ENCODE peak calls at places on chromosome 14, in ten cellular contexts. E is MCF 10A, V is IMR-90, X is GM20000, Z is fibroblast of the aortic adventitia, J is mammary epithelial cell, U is RWPE1, K is kidney, Y is transverse colon, O is fibroblast of lung. L is an unnamed sample.

GRCh38 chr14:96055065-96055752 is 16.0 kb downstream of the C14orf132 start:
- DNase-seq in Y (no peak), V (peak; percentile 35), J (no peak), E (no peak), O (peak; percentile 50), Z (no peak), X (no peak), U (no peak), K (no peak), L (no peak)

GRCh38 chr14:100592972-100593371 is 5.8 kb upstream of the BEGAIN start:
- DNase-seq in J (no peak), K (peak; percentile 38), Y (no peak), X (no peak), Z (no peak), E (no peak), V (no peak), O (no peak), U (no peak), L (peak; percentile 8)

GRCh38 chr14:52111583-52111982 is 42.7 kb upstream of the NID2 start:
- DNase-seq in U (peak; percentile 13), E (peak; percentile 46), Y (no peak), J (peak; percentile 80), V (peak; percentile 87), Z (peak; percentile 79), K (no peak), X (no peak), O (peak; percentile 68), L (no peak)

GRCh38 chr14:99729991-99730875 is 46.1 kb downstream of the CYP46A1 start:
- DNase-seq in V (peak; percentile 19), E (peak; percentile 34), Y (peak; percentile 68), J (no peak), O (no peak), X (peak; percentile 93), K (peak; percentile 87), Z (peak; percentile 39), U (peak; percentile 60), L (peak; percentile 95)

GRCh38 chr14:102694530-102695171 is 82.6 kb upstream of the TRAF3 start:
- DNase-seq in U (peak; percentile 75), V (peak; percentile 73), Z (peak; percentile 86), Y (peak; percentile 63), J (peak; percentile 54), E (peak; percentile 76), K (no peak), X (peak; percentile 70), O (peak; percentile 50), L (peak; percentile 45)

GRCh38 chr14:65810326-65810725 is 397.8 kb downstream of the FUT8 start:
- DNase-seq in O (no peak), Z (no peak), U (no peak), J (no peak), Y (no peak), E (no peak), V (no peak), K (no peak), X (no peak), L (no peak)

GRCh38 chr14:96100171-96101064 is 61.3 kb downstream of the C14orf132 start:
- DNase-seq in Z (peak; percentile 88), E (peak; percentile 80), K (peak; percentile 90), V (peak; percentile 83), Y (peak; percentile 84), U (peak; percentile 74), J (peak; percentile 57), X (peak; percentile 72), O (peak; percentile 60), L (peak; percentile 91)

GRCh38 chr14:106808458-106808857 is 1282.1 kb downstream of the TMEM121 start:
- DNase-seq in Y (no peak), K (no peak), E (no peak), U (no peak), V (no peak), Z (no peak), O (no peak), X (no peak), J (no peak), L (no peak)

GRCh38 chr14:54252072-54252730 is 144.6 kb upstream of the CDKN3 start:
- DNase-seq in O (peak; percentile 98), J (peak; percentile 88), E (peak; percentile 63), X (no peak), V (peak; percentile 58), Y (no peak), K (no peak), Z (peak; percentile 77), U (peak; percentile 82), L (no peak)

GRCh38 chr14:58746261-58746660 is 108.5 kb downstream of the DACT1 start:
- DNase-seq in O (peak; percentile 94), K (no peak), V (peak; percentile 92), U (peak; percentile 69), X (no peak), Z (peak; percentile 86), J (peak; percentile 82), E (peak; percentile 81), Y (no peak), L (no peak)

GRCh38 chr14:80956922-80957321 is 1.5 kb downstream of the TSHR start:
- DNase-seq in K (no peak), Z (no peak), O (no peak), J (no peak), Y (no peak), U (no peak), V (no peak), X (no peak), E (no peak), L (no peak)

GRCh38 chr14:54220122-54220691 is 176.6 kb upstream of the CDKN3 start:
- DNase-seq in E (no peak), X (no peak), O (no peak), Z (no peak), V (no peak), Y (no peak), K (no peak), U (no peak), J (no peak), L (peak; percentile 54)

GRCh38 chr14:53870997-53871396 is 85.6 kb downstream of the BMP4 start:
- DNase-seq in O (no peak), K (no peak), U (no peak), Y (no peak), X (no peak), V (no peak), Z (no peak), E (no peak), J (no peak), L (no peak)

GRCh38 chr14:30462358-30462757 is 96.6 kb upstream of the G2E3 start:
- DNase-seq in K (no peak), V (no peak), J (no peak), Y (no peak), E (no peak), Z (no peak), U (no peak), X (no peak), O (no peak), L (no peak)

GRCh38 chr14:32343926-32344430 is 14.9 kb downstream of the AKAP6 start:
- DNase-seq in Z (no peak), O (no peak), J (peak; percentile 76), X (no peak), E (peak; percentile 20), V (no peak), Y (no peak), K (no peak), U (no peak), L (no peak)

GRCh38 chr14:23042162-23042965 is at the start of gene PSMB11:
- DNase-seq in J (no peak), E (no peak), U (no peak), V (no peak), O (no peak), Z (no peak), X (no peak), K (no peak), Y (no peak), L (no peak)

GRCh38 chr14:75981426-75981825 is 369 bp downstream of the TGFB3 start:
- DNase-seq in U (no peak), E (no peak), V (no peak), K (no peak), J (no peak), Y (peak; percentile 17), O (peak; percentile 35), Z (no peak), X (peak; percentile 92), L (no peak)

GRCh38 chr14:88729159-88729558 is 63.6 kb downstream of the EML5 start:
- DNase-seq in Y (no peak), K (no peak), X (no peak), O (no peak), Z (no peak), E (peak; percentile 3), V (peak; percentile 4), J (no peak), U (no peak), L (no peak)
- TF ChIP-seq CTCF in Y (no peak), K (no peak), X (no peak), O (no peak), Z (peak; percentile 37), E (no peak), V (peak; percentile 34), J (peak; percentile 49), U (peak; percentile 8), L (peak; percentile 49)

DNA sequence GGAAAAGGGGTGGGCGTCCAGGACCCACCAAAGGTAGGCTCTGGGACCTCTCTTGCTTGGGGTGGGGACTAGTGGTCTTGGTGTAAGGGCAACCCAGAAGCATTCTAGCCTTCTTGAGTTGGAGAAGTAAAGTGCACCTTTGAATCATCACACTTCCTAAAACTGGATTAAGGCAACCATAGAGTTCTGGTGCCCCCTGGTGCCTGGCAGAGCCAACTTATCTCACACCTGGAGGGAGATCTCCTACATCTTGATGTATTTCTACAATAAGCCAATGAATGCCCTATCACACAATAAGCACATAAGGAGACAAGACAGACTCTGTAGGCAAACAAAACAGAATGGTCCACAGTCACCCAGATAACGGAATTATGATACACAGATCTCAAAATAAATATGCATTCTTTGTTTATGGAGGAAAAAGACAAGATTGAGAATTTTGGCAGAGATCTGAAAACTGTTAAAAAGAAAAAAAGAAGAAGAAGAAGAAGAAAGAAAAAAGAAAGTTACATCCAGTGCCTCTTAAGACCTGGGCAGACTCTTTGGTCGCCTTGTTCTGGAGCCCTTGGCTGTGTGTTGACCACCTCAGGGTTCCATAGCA is 95.9 kb upstream of the PPP2R5C start:
- DNase-seq in V (peak; percentile 37), J (peak; percentile 52), Z (peak; percentile 35), X (peak; percentile 28), Y (peak; percentile 52), K (no peak), O (peak; percentile 43), U (peak; percentile 70), E (peak; percentile 64), L (peak; percentile 58)
- TF ChIP-seq CTCF in V (peak; percentile 54), J (peak; percentile 70), Z (peak; percentile 33), X (no peak), Y (peak; percentile 44), K (peak; percentile 11), O (peak; percentile 39), U (peak; percentile 47), E (peak; percentile 58), L (no peak)

GRCh38 chr14:93206793-93207467 is at the start of the genes GON7 and UBR7:
- DNase-seq in V (peak; percentile 96), K (peak; percentile 98), Z (peak; percentile 94), Y (peak; percentile 97), O (peak; percentile 97), U (peak; percentile 96), J (peak; percentile 97), E (peak; percentile 98), X (peak; percentile 92), L (peak; percentile 96)
- TF ChIP-seq CTCF in V (peak; percentile 44), K (peak; percentile 36), Z (peak; percentile 32), Y (peak; percentile 35), O (no peak), U (no peak), J (peak; percentile 11), E (no peak), X (peak; percentile 5), L (no peak)

GRCh38 chr14:37709419-37710195 is 114.2 kb downstream of the TTC6 start:
- DNase-seq in X (no peak), Z (peak; percentile 17), J (no peak), K (no peak), E (peak; percentile 33), V (peak; percentile 39), Y (no peak), O (peak; percentile 17), U (peak; percentile 28), L (no peak)
- TF ChIP-seq CTCF in X (no peak), Z (peak; percentile 31), J (peak; percentile 44), K (no peak), E (peak; percentile 37), V (peak; percentile 57), Y (peak; percentile 35), O (no peak), U (peak; percentile 33), L (peak; percentile 20)